ENCODE peak calls at places on chromosomes 3 and 15, in ten cellular contexts. Z is HTR-8/SVneo; B is natural killer cell; J is left cardiac atrium; T is ovary; Y is DMS153; I is left colon; L is stimulated activated CD4-positive, alpha-beta T cell treated with anti-CD3 and anti-CD28 coated beads, Interleukin-1b, Interleukin-23, amount 100 ng/mL, for 24 hours; U is colonic mucosa; C is GDM1. M is an unnamed sample.

GRCh38 chr3:174318146-174318545 is 541.0 kb upstream of the NAALADL2 start:
- DNase-seq in U (no peak), J (no peak), B (no peak), I (no peak), T (no peak), C (no peak), Z (no peak), Y (no peak), L (no peak), M (no peak)

GRCh38 chr15:85354432-85354831 is 26.0 kb upstream of the AKAP13 start:
- DNase-seq in C (no peak), I (no peak), L (no peak), Z (peak; percentile 41), J (no peak), T (no peak), Y (no peak), U (no peak), B (no peak), M (no peak)

GRCh38 chr3:38580450-38581382 is 68.8 kb downstream of the SCN5A start:
- DNase-seq in T (no peak), L (no peak), B (peak; percentile 11), J (no peak), U (no peak), I (no peak), Y (no peak), Z (no peak), C (no peak), M (no peak)

GRCh38 chr3:11072631-11073030 is 80.1 kb downstream of the SLC6A1 start:
- DNase-seq in C (no peak), B (no peak), J (no peak), L (no peak), T (no peak), Z (no peak), Y (no peak), I (no peak), U (no peak), M (no peak)

GRCh38 chr15:100570735-100571363 is 31.1 kb downstream of the LINS1 start:
- DNase-seq in I (no peak), C (no peak), U (no peak), L (no peak), Z (no peak), B (no peak), T (no peak), Y (no peak), J (no peak), M (no peak)

GRCh38 chr15:100810831-100811230 is 68.8 kb upstream of the ALDH1A3 start:
- DNase-seq in Y (no peak), L (no peak), T (no peak), Z (no peak), J (no peak), B (no peak), I (no peak), C (no peak), U (no peak), M (no peak)

GRCh38 chr3:142279965-142280590 is 54.7 kb upstream of the GK5 start:
- DNase-seq in I (peak; percentile 27), U (peak; percentile 56), B (no peak), Z (peak; percentile 81), Y (peak; percentile 50), J (peak; percentile 29), T (peak; percentile 38), C (peak; percentile 58), L (no peak), M (peak; percentile 69)

GRCh38 chr15:64333986-64334385 is 22.0 kb downstream of the CSNK1G1 start:
- DNase-seq in T (no peak), L (no peak), J (no peak), U (no peak), B (no peak), I (no peak), C (no peak), Z (no peak), Y (no peak), M (no peak)

GRCh38 chr3:13508496-13508895 is 28.4 kb downstream of the HDAC11 start:
- DNase-seq in I (no peak), Y (no peak), J (no peak), L (no peak), C (no peak), U (no peak), Z (no peak), T (no peak), B (no peak), M (no peak)

GRCh38 chr15:101499863-101500713 is 10.6 kb upstream of the PCSK6 start:
- DNase-seq in I (peak; percentile 57), C (peak; percentile 43), L (no peak), B (no peak), U (no peak), Y (peak; percentile 3), J (peak; percentile 65), Z (no peak), T (no peak), M (peak; percentile 4)

GRCh38 chr15:97091093-97091492 is 760.6 kb downstream of the NR2F2 start:
- DNase-seq in U (no peak), J (no peak), B (no peak), T (no peak), Z (no peak), L (no peak), Y (no peak), I (no peak), C (no peak), M (no peak)

GRCh38 chr15:96351801-96352593 is 21.5 kb downstream of the NR2F2 start:
- DNase-seq in Y (no peak), J (no peak), L (no peak), U (no peak), C (no peak), Z (no peak), I (no peak), T (peak; percentile 79), B (no peak), M (no peak)

GRCh38 chr15:70486451-70487379 is 276.6 kb downstream of the UACA start:
- DNase-seq in B (peak; percentile 69), I (no peak), C (peak; percentile 87), T (no peak), L (peak; percentile 44), Y (no peak), Z (no peak), J (no peak), U (no peak), M (no peak)

GRCh38 chr3:2657971-2658370 is 452.2 kb downstream of the IL5RA start:
- DNase-seq in Z (no peak), B (no peak), T (no peak), L (no peak), J (no peak), Y (no peak), C (no peak), I (no peak), U (no peak), M (no peak)

GRCh38 chr3:99394831-99395733 is 243.3 kb upstream of the COL8A1 start:
- DNase-seq in L (no peak), C (no peak), B (no peak), Z (peak; percentile 22), T (no peak), Y (no peak), U (no peak), I (no peak), J (no peak), M (no peak)

GRCh38 chr3:196246612-196247308 is 30.4 kb downstream of the SLC51A start:
- DNase-seq in Y (no peak), Z (no peak), T (no peak), B (no peak), L (no peak), C (no peak), J (no peak), I (no peak), U (no peak), M (no peak)

GRCh38 chr3:108602935-108603294 is 13.4 kb downstream of the DZIP3 start:
- DNase-seq in B (no peak), U (no peak), J (no peak), Y (no peak), C (no peak), L (no peak), Z (no peak), T (no peak), I (no peak), M (no peak)

GRCh38 chr15:64503197-64503596 is 42.8 kb downstream of the ZNF609 start:
- DNase-seq in U (no peak), J (no peak), B (no peak), L (no peak), C (no peak), Y (peak; percentile 16), T (no peak), Z (peak; percentile 13), I (no peak), M (no peak)

GRCh38 chr15:48794697-48795134 is 16.2 kb downstream of the CEP152 start:
- DNase-seq in U (no peak), Z (no peak), B (no peak), L (no peak), J (no peak), C (no peak), T (no peak), Y (no peak), I (no peak), M (no peak)

GRCh38 chr15:62896380-62896866 is 146.1 kb upstream of the TPM1 start:
- DNase-seq in J (no peak), L (no peak), B (no peak), T (no peak), Y (no peak), U (no peak), I (no peak), Z (no peak), C (no peak), M (no peak)

GRCh38 chr3:105907790-105908189 is 39.0 kb upstream of the CBLB start:
- DNase-seq in U (no peak), L (no peak), J (no peak), B (no peak), C (peak; percentile 30), I (no peak), T (no peak), Z (no peak), Y (no peak), M (no peak)

GRCh38 chr3:129687586-129688125 is 81.2 kb upstream of the PLXND1 start:
- DNase-seq in L (no peak), J (no peak), Y (no peak), Z (no peak), B (no peak), I (no peak), U (no peak), T (no peak), C (no peak), M (no peak)

GRCh38 chr15:67836134-67836455 is 3.8 kb downstream of the RNU6-1 start:
- DNase-seq in L (no peak), T (peak; percentile 32), J (no peak), C (no peak), B (no peak), Z (no peak), U (no peak), I (no peak), Y (no peak), M (no peak)

GRCh38 chr3:100205161-100205560 is 55.6 kb upstream of the TBC1D23 start:
- DNase-seq in U (no peak), Y (no peak), B (no peak), J (no peak), C (no peak), L (no peak), I (no peak), Z (no peak), T (no peak), M (no peak)